ENCODE peak calls at places on chromosome 15, in eight cellular contexts. U, N, I, V, K, C, J and B are unnamed samples.

GRCh38 chr15:88571153-88572029 is 24.9 kb upstream of the DET1 start:
- DNase-seq in U (no peak), N (no peak), I (no peak), V (no peak), K (no peak), C (no peak), J (no peak), B (no peak)

GRCh38 chr15:33022629-33023028 is 171.9 kb downstream of the FMN1 start:
- DNase-seq in U (no peak), N (no peak), I (peak), V (peak), K (peak), C (no peak), J (peak), B (no peak)

GRCh38 chr15:72358532-72359180 is 17.2 kb downstream of the HEXA start:
- DNase-seq in U (peak), N (no peak), I (peak), V (no peak), K (no peak), C (no peak), J (peak), B (peak)

GRCh38 chr15:80934761-80935221 is 54.8 kb downstream of the MESD start:
- DNase-seq in U (no peak), N (no peak), I (peak), V (no peak), K (no peak), C (no peak), J (peak), B (no peak)

GRCh38 chr15:64430000-64430735 is 30.2 kb upstream of the ZNF609 start:
- DNase-seq in U (peak), N (peak), I (peak), V (peak), K (no peak), C (peak), J (peak), B (peak)

GRCh38 chr15:44102675-44103254 is 92.3 kb downstream of the FRMD5 start:
- DNase-seq in U (peak), N (no peak), I (peak), V (peak), K (peak), C (no peak), J (peak), B (peak)

GRCh38 chr15:62618432-62618831 is 424.1 kb upstream of the TPM1 start:
- DNase-seq in U (peak), N (no peak), I (peak), V (no peak), K (no peak), C (no peak), J (peak), B (no peak)

GRCh38 chr15:45048784-45049631 is 26.0 kb downstream of the SORD start:
- DNase-seq in U (no peak), N (no peak), I (no peak), V (peak), K (no peak), C (no peak), J (no peak), B (no peak)

GRCh38 chr15:86691091-86691490 is 611.4 kb downstream of the AGBL1 start:
- DNase-seq in U (no peak), N (no peak), I (no peak), V (peak), K (no peak), C (no peak), J (no peak), B (no peak)

GRCh38 chr15:100889359-100890058 is 9.9 kb downstream of the ALDH1A3 start:
- DNase-seq in U (peak), N (no peak), I (peak), V (no peak), K (no peak), C (no peak), J (peak), B (peak)

GRCh38 chr15:92619380-92620101 is 36.0 kb downstream of the FAM174B start:
- DNase-seq in U (peak), N (no peak), I (no peak), V (no peak), K (no peak), C (no peak), J (peak), B (peak)

GRCh38 chr15:101115887-101116680 is 135.8 kb downstream of the CHSY1 start:
- DNase-seq in U (no peak), N (no peak), I (no peak), V (peak), K (no peak), C (no peak), J (peak), B (no peak)

GRCh38 chr15:85649372-85649771 is 145.4 kb downstream of the KLHL25 start:
- DNase-seq in U (peak), N (no peak), I (peak), V (peak), K (no peak), C (no peak), J (peak), B (peak)

GRCh38 chr15:77702211-77702957 is 69.7 kb upstream of the LINGO1 start:
- DNase-seq in U (no peak), N (no peak), I (no peak), V (no peak), K (no peak), C (no peak), J (peak), B (no peak)

GRCh38 chr15:58396181-58396580 is 35.6 kb upstream of the LIPC start:
- DNase-seq in U (peak), N (no peak), I (peak), V (no peak), K (no peak), C (no peak), J (peak), B (peak)

GRCh38 chr15:38533926-38534325 is 30.7 kb downstream of the RASGRP1 start:
- DNase-seq in U (no peak), N (no peak), I (no peak), V (no peak), K (no peak), C (no peak), J (no peak), B (no peak)

GRCh38 chr15:65391732-65392131 is 13.9 kb upstream of the IGDCC3 start:
- DNase-seq in U (no peak), N (no peak), I (no peak), V (no peak), K (no peak), C (no peak), J (no peak), B (no peak)

GRCh38 chr15:88658070-88658965 is 19.5 kb downstream of the ISG20 start:
- DNase-seq in U (no peak), N (no peak), I (no peak), V (no peak), K (no peak), C (no peak), J (no peak), B (no peak)

GRCh38 chr15:22979069-22979698 is 984 bp downstream of the CYFIP1 start:
- DNase-seq in U (no peak), N (no peak), I (peak), V (no peak), K (no peak), C (no peak), J (peak), B (no peak)

GRCh38 chr15:101775136-101775535 is 28.2 kb upstream of the OR4F6 start:
- DNase-seq in U (no peak), N (no peak), I (no peak), V (no peak), K (no peak), C (no peak), J (no peak), B (no peak)

GRCh38 chr15:93179072-93179471 is 90.1 kb upstream of the RGMA start:
- DNase-seq in U (no peak), N (no peak), I (no peak), V (peak), K (no peak), C (no peak), J (peak), B (no peak)

GRCh38 chr15:34336333-34336732 is 1.2 kb downstream of the SLC12A6 start:
- DNase-seq in U (no peak), N (no peak), I (no peak), V (no peak), K (no peak), C (no peak), J (no peak), B (no peak)

GRCh38 chr15:51288143-51289065 is 50.0 kb downstream of the CYP19A1 start:
- DNase-seq in U (no peak), N (no peak), I (no peak), V (no peak), K (no peak), C (no peak), J (peak), B (no peak)

GRCh38 chr15:89543389-89543788 is 31.9 kb upstream of the TICRR start:
- DNase-seq in U (no peak), N (no peak), I (no peak), V (no peak), K (no peak), C (no peak), J (peak), B (no peak)

GRCh38 chr15:45618813-45619212 is 16.0 kb upstream of the SQOR start:
- DNase-seq in U (no peak), N (no peak), I (no peak), V (no peak), K (no peak), C (no peak), J (no peak), B (no peak)

GRCh38 chr15:55789066-55789660 is 46.2 kb upstream of the PRTG start:
- DNase-seq in U (no peak), N (no peak), I (peak), V (no peak), K (no peak), C (peak), J (peak), B (no peak)